ENCODE peak calls at places on chromosomes 16 and 17, in nine cellular contexts. J is cardiac muscle cell, B is Calu3, L is GM23338, R is WTC11, W is upper lobe of right lung, Q is AG10803, M is left ventricle myocardium inferior, A is GM12865. H is an unnamed sample.

GRCh38 chr17:56976941-56977570 is 875 bp upstream of the SCPEP1 start:
- DNase-seq in A (no peak), J (peak), Q (no peak), R (no peak), B (no peak), M (no peak), W (no peak), L (no peak), H (no peak)

GRCh38 chr16:89907055-89907814 is 11.4 kb upstream of the MC1R start:
- DNase-seq in A (no peak), J (no peak), R (no peak), W (no peak), Q (no peak), L (no peak), M (no peak), B (no peak), H (no peak)

GRCh38 chr16:21084631-21085235 is 65.9 kb downstream of the DNAH3 start:
- DNase-seq in Q (no peak), A (no peak), L (no peak), B (no peak), W (no peak), R (no peak), M (no peak), J (no peak), H (no peak)

GRCh38 chr16:8753411-8754054 is 43.9 kb downstream of the TMEM186 start:
- DNase-seq in A (no peak), J (no peak), W (no peak), Q (no peak), R (no peak), L (no peak), M (no peak), B (no peak), H (no peak)

GRCh38 chr16:17358846-17359245 is 111.9 kb downstream of the XYLT1 start:
- DNase-seq in A (no peak), L (no peak), Q (no peak), M (no peak), W (no peak), R (no peak), B (no peak), J (no peak), H (no peak)

GRCh38 chr17:68053237-68054030 is 17.9 kb downstream of the KPNA2 start:
- DNase-seq in L (no peak), B (no peak), A (no peak), R (no peak), M (peak), J (peak), W (no peak), Q (peak), H (peak)

GRCh38 chr17:74337834-74338500 is 11.9 kb downstream of the KIF19 start:
- DNase-seq in L (no peak), M (no peak), W (no peak), B (no peak), J (no peak), Q (no peak), R (no peak), A (no peak), H (no peak)

GRCh38 chr16:24013733-24014645 is 178.2 kb downstream of the PRKCB start:
- DNase-seq in W (no peak), R (no peak), Q (no peak), J (no peak), A (peak), B (no peak), M (no peak), L (no peak), H (no peak)

GRCh38 chr17:12231027-12231682 is 210.5 kb downstream of the MAP2K4 start:
- DNase-seq in A (no peak), R (no peak), J (no peak), M (no peak), W (no peak), L (no peak), B (no peak), Q (peak), H (no peak)

GRCh38 chr17:9959377-9959981 is 54.4 kb upstream of the RCVRN start:
- DNase-seq in W (peak), B (peak), J (peak), M (no peak), A (peak), L (peak), R (peak), Q (peak), H (no peak)

GRCh38 chr16:11405331-11406176 is 60.3 kb downstream of the RMI2 start:
- DNase-seq in A (peak), B (peak), W (no peak), J (peak), R (peak), M (no peak), L (peak), Q (no peak), H (no peak)

DNA sequence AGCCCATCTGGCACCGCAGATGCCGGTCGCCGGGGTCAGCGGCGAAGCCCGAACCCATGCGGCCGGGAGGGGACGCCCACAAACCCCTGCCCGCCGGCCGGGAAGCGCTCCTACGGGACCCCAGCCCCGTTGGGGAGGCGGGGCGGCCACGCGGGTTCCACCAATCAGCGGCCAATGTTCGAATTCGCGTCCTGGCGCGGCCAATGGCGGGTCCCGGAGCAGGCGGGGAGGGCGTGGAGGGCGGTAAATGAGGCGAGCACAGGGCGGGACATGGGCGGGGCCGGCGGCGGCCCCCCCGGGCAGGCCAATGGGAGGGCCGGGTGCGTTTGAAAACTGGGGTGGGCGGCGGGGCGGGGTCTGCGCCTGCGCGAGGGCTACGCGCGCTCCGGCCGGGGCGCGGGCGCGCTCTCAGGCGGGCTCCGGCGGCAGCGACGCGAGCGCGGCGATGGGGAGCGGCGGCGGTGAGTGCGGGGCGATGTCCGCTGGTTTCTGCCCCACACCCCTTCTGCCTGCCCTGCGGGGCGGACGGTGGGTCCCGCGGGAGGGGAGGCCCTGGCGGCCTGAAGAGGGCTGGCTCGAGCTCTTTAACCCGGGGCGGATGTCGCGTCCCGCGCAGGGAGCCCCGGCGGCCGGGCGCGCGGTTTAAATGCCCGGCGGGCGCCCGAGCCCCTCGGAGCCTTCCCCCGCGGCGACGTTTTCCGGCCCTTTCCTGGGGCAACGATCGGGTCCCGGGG is at the start of gene CCNF:
- DNase-seq in Q (peak), M (peak), L (peak), J (peak), W (peak), A (peak), R (peak), B (peak), H (peak)
- TF ChIP-seq CTCF in Q (no peak), M (peak), L (no peak), J (no peak), W (no peak), A (no peak), R (no peak), B (no peak), H (no peak)

GRCh38 chr17:82897514-82898249 is 57.9 kb upstream of the ZNF750 start:
- DNase-seq in W (no peak), B (no peak), L (no peak), M (no peak), Q (no peak), R (no peak), A (no peak), J (no peak), H (no peak)
- TF ChIP-seq CTCF in W (no peak), B (no peak), L (peak), M (no peak), Q (no peak), R (no peak), A (no peak), J (no peak), H (no peak)

DNA sequence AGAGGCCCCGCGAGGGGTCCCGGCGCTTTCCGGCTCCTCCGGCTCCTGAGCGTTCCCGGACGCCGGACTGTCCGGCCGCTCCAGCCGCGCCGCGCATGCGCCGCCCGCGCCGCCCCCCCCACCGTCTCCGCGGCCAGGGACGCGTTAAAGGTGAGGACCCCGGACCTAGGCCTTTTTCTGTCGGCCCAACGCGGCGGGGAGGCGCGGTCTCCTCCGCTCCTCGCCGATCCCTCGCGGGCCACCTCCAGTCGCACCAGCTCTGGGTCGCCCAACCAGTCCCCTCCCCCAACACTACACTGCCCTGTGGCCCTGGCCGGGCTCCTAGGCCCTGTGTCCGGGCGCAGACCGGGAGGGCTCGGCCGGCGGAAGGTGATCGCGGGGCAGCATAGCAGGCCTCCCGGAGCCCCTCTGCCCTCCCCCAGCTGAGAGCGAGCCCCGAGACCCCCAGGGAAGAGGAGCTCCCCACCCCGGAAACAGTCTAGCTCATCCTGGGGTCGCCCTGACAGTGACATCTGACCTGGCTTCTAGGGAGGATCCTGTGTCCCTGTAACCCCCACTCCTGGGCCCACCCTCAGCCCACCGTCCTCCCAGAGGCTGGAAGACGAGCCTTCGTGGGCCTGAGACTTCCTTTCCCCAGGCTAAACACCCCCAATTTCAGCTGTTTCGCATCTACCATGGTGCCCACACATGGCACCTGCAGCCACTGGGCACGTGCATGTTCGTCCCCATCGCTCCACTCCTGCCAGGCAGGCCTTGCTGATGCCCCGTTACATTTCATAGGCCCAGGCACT is 14.7 kb upstream of the BCAR1 start:
- DNase-seq in R (peak), L (peak), Q (peak), A (peak), M (peak), W (peak), B (peak), J (peak), H (no peak)
- TF ChIP-seq CTCF in R (no peak), L (no peak), Q (no peak), A (no peak), M (no peak), W (no peak), B (no peak), J (no peak), H (no peak)

GRCh38 chr17:27247071-27247957 is 46.6 kb upstream of the WSB1 start:
- DNase-seq in J (peak), B (peak), W (peak), A (no peak), Q (peak), M (peak), L (no peak), R (no peak), H (no peak)

GRCh38 chr17:27244019-27244418 is 49.9 kb upstream of the WSB1 start:
- DNase-seq in J (no peak), R (no peak), L (no peak), W (no peak), Q (no peak), M (no peak), B (no peak), A (no peak), H (no peak)

GRCh38 chr17:27244481-27245223 is 49.3 kb upstream of the WSB1 start:
- DNase-seq in B (peak), M (peak), Q (peak), L (peak), R (peak), W (peak), J (peak), A (no peak), H (peak)

GRCh38 chr17:27246537-27246936 is 47.4 kb upstream of the WSB1 start:
- DNase-seq in L (no peak), B (no peak), W (no peak), J (no peak), Q (no peak), A (no peak), R (no peak), M (no peak), H (no peak)

DNA sequence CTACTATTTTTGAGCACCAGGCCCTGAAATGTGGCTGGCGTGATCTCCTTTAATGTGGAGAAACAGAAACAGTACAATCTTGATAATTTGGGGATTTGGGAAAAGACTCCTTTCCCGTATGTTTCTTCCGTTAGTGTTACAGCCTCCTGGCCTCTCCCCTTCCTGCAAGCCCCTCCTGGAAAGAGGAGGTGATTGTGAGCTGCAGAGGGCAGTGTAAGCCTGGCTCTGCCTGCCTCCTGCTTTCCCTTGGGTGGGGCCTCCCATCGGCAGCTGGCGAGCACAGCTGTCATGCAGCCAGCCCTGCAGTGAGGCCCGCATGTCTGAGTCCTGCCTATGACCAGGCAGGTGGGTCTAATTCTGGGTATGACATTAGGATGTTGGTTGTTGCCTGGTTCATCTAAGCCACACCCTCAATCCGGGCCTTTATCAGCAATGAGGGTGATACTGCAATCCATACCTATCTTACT is 48.7 kb upstream of the WSB1 start:
- DNase-seq in B (peak), R (peak), J (peak), A (peak), Q (peak), M (peak), L (peak), W (peak), H (no peak)
- TF ChIP-seq CTCF in B (peak), R (no peak), J (peak), A (peak), Q (peak), M (peak), L (peak), W (peak), H (peak)

GRCh38 chr17:36703860-36704266 is 102.5 kb downstream of the MRM1 start:
- DNase-seq in W (peak), B (peak), J (peak), M (peak), Q (no peak), R (peak), A (peak), L (peak), H (no peak)

GRCh38 chr17:36706437-36706731 is 105.0 kb downstream of the MRM1 start:
- DNase-seq in L (no peak), M (no peak), W (no peak), B (no peak), Q (no peak), A (no peak), R (no peak), J (no peak), H (no peak)

GRCh38 chr17:36707904-36708303 is 106.5 kb downstream of the MRM1 start:
- DNase-seq in Q (no peak), A (no peak), J (no peak), R (no peak), M (no peak), B (no peak), W (no peak), L (no peak), H (no peak)

GRCh38 chr17:36705651-36706436 is 104.5 kb downstream of the MRM1 start:
- DNase-seq in R (peak), Q (peak), A (peak), M (no peak), B (peak), W (no peak), J (peak), L (peak), H (no peak)
- TF ChIP-seq CTCF in R (peak), Q (peak), A (peak), M (peak), B (peak), W (peak), J (peak), L (peak), H (peak)

DNA sequence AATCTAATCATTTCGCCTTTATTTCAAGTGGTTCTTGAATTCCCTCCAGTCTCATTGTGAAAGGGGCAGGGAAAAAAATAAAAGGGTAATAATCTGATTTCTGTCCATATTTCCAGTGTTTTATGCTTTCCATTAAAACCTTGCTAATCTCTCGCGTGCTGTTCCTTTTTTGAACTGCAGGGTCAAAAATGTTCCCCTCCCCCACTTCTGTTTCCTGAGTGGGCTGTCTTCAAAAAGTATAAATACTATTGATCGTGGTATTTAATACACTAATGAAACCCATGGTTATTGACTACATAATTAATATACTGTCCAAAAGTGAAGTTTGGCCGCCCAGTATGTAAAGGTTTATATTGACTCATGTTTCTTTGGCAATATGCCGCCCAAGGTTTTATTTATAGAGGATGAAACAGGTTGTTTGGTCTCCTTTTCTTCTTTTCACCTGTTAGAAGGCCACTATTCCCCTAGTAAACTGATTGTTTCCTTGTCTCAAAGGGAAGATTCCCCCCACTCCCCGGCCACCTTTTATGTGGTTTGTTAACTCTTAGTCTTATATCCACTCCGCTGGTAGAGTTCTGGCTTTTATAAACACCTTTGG is 69.7 kb downstream of the RPA1 start:
- DNase-seq in B (no peak), J (no peak), A (no peak), Q (no peak), L (no peak), R (no peak), W (no peak), M (no peak), H (no peak)
- TF ChIP-seq CTCF in B (no peak), J (peak), A (no peak), Q (peak), L (no peak), R (no peak), W (no peak), M (no peak), H (peak)

DNA sequence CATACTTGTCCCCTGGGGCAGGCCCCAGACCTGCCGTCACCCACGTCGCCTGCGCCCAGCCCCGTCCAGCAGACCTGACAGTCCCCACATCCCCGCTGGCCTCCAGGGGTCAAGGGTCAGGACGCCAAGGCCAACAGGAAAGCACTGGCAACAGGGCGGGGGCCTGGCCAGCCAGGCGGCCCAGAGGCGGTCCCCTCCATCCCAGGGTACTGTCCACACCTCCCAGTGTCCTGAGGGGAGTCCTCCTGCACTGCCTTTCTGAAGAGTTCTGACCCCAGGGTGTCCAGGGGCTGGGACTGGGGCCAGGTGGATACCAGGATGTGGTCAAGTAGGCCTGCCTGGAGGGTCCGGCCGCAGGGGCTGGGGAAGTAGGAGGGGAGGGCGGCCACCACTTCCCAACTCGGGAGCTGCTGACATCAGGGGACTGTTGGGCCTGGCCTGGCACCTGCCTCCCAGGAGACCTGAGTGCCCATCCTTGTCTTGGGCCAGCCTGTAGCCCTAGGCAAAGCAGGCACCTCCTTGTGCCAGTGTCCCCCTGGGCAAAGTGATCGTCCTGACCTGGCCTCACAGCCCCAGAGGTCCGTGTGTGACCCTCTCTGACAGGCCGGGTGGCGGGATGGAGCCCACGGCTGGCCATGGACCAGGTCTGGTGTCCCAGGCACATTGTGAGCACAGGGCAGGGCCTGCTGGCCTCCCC is 6.7 kb upstream of the AXIN1 start:
- DNase-seq in A (no peak), R (no peak), W (no peak), L (no peak), M (no peak), J (no peak), B (no peak), Q (no peak), H (no peak)
- TF ChIP-seq CTCF in A (no peak), R (no peak), W (no peak), L (no peak), M (no peak), J (no peak), B (no peak), Q (no peak), H (no peak)

DNA sequence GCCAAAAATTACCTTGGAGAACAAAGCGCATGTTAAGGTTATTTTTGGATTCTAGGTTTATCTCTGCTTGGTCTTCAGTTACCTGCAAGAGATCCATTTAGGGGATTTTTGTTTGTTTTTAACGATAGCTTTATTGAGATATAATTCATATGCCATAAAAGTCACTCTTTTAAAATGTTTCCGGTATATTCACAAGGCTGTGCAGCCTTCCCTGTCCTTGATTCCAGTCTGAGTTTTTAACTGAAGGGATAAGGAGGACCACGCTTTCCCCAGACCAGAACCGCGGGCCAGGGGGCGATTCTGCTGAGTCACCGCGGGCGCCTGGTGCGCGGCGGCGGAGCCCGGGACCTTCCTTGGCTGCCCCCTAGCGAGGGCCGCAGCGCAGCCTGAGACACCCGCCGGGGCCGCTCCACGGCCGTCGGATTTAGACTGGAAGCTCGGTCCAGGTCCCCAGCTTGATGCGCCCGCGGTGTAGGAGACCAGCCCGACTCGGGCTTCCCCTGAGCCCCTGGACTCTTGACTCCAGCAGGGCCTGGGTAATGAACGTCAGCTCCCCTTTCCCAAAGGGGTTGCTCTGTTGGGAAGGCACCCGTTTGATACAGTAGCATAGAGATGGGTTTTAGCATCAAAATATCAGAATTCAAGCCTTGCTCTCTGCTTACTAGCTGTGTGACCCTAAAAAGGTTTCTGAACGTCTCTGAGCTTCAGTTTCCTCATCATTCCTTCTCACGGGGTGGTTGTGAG is 50.0 kb upstream of the STH start:
- DNase-seq in Q (peak), W (peak), L (peak), B (peak), M (peak), A (peak), J (peak), R (peak), H (peak)
- TF ChIP-seq CTCF in Q (peak), W (peak), L (peak), B (peak), M (peak), A (peak), J (peak), R (no peak), H (peak)